ENCODE peak calls at places on chromosomes 12 and 14, in six cellular contexts. Y, X, K, W, M and R are unnamed samples.

GRCh38 chr12:79933580-79934264 is 1.2 kb downstream of the PPP1R12A start:
- DNase-seq in Y (peak; percentile 2), X (peak; percentile 6), K (peak; percentile 45), W (no peak), M (peak; percentile 55), R (peak; percentile 55)

GRCh38 chr14:75442642-75443041 is 14.8 kb downstream of the JDP2 start:
- DNase-seq in Y (no peak), X (peak; percentile 57), K (no peak), W (no peak), M (no peak), R (no peak)

GRCh38 chr14:23486116-23486515 is 16.6 kb downstream of the NGDN start:
- DNase-seq in Y (no peak), X (no peak), K (no peak), W (no peak), M (no peak), R (no peak)

GRCh38 chr12:104494816-104495158 is 38.0 kb downstream of the CHST11 start:
- DNase-seq in Y (no peak), X (no peak), K (no peak), W (no peak), M (no peak), R (peak; percentile 8)

GRCh38 chr12:107415066-107415465 is 270.5 kb upstream of the PWP1 start:
- DNase-seq in Y (no peak), X (peak; percentile 77), K (no peak), W (no peak), M (no peak), R (peak; percentile 44)

GRCh38 chr12:29230800-29231560 is 81.9 kb downstream of the FAR2 start:
- DNase-seq in Y (no peak), X (no peak), K (no peak), W (no peak), M (no peak), R (no peak)

GRCh38 chr12:46774011-46774633 is 51.7 kb downstream of the SLC38A4 start:
- DNase-seq in Y (no peak), X (peak; percentile 48), K (no peak), W (no peak), M (no peak), R (peak; percentile 76)

GRCh38 chr12:119154435-119154818 is 24.3 kb upstream of the HSPB8 start:
- DNase-seq in Y (no peak), X (no peak), K (no peak), W (no peak), M (no peak), R (no peak)

GRCh38 chr12:53538209-53538689 is 31.0 kb upstream of the NPFF start:
- DNase-seq in Y (no peak), X (peak; percentile 68), K (peak; percentile 35), W (no peak), M (no peak), R (peak; percentile 73)

GRCh38 chr14:95906591-95906990 is 30.0 kb downstream of the TUNAR start:
- DNase-seq in Y (no peak), X (peak; percentile 2), K (no peak), W (no peak), M (no peak), R (no peak)

GRCh38 chr12:69534389-69534822 is 50.9 kb upstream of the CCT2 start:
- DNase-seq in Y (no peak), X (peak; percentile 100), K (peak; percentile 92), W (no peak), M (no peak), R (peak; percentile 97)

GRCh38 chr14:33570717-33571058 is 380.2 kb downstream of the EGLN3 start:
- DNase-seq in Y (no peak), X (no peak), K (no peak), W (no peak), M (no peak), R (no peak)

GRCh38 chr12:1815814-1816729 is 4.3 kb upstream of the LRTM2 start:
- DNase-seq in Y (no peak), X (no peak), K (no peak), W (no peak), M (no peak), R (no peak)

GRCh38 chr12:85405781-85406522 is 125.9 kb downstream of the ALX1 start:
- DNase-seq in Y (no peak), X (peak; percentile 5), K (no peak), W (no peak), M (no peak), R (peak; percentile 92)

GRCh38 chr14:81767266-81767987 is 233.8 kb upstream of the SEL1L start:
- DNase-seq in Y (no peak), X (no peak), K (no peak), W (no peak), M (no peak), R (no peak)

GRCh38 chr14:101480022-101480746 is 81.1 kb upstream of the DIO3 start:
- DNase-seq in Y (no peak), X (no peak), K (no peak), W (no peak), M (no peak), R (no peak)

GRCh38 chr12:124884587-124885438 is 21.1 kb upstream of the SCARB1 start:
- DNase-seq in Y (no peak), X (no peak), K (no peak), W (no peak), M (peak; percentile 99), R (no peak)

GRCh38 chr14:44640416-44640815 is 133.3 kb upstream of the FSCB start:
- DNase-seq in Y (no peak), X (no peak), K (no peak), W (no peak), M (no peak), R (no peak)

GRCh38 chr14:99854831-99855230 is 61.6 kb downstream of the EML1 start:
- DNase-seq in Y (no peak), X (no peak), K (no peak), W (no peak), M (no peak), R (no peak)

GRCh38 chr14:71591929-71592328 is 340.3 kb upstream of the RGS6 start:
- DNase-seq in Y (no peak), X (peak; percentile 64), K (no peak), W (no peak), M (peak; percentile 59), R (peak; percentile 69)

GRCh38 chr12:115871714-115872113 is 405.8 kb downstream of the MED13L start:
- DNase-seq in Y (no peak), X (peak; percentile 21), K (peak; percentile 95), W (no peak), M (peak; percentile 31), R (peak; percentile 22)

GRCh38 chr14:54207991-54208520 is 188.8 kb upstream of the CDKN3 start:
- DNase-seq in Y (no peak), X (no peak), K (no peak), W (no peak), M (no peak), R (no peak)

GRCh38 chr12:52691076-52691764 is 11.0 kb upstream of the KRT1 start:
- DNase-seq in Y (peak; percentile 27), X (no peak), K (peak; percentile 41), W (peak; percentile 64), M (peak; percentile 4), R (no peak)